ENCODE peak calls at places on chromosome 10, in nine cellular contexts. K is Calu3; H is body of pancreas; Q is AG09309; U is cardiac muscle cell; J is CD8-positive, alpha-beta T cell; G is GM06990; P is HFFc6; W is HL-60. O is an unnamed sample.

GRCh38 chr10:113041841-113042745 is 92.0 kb downstream of the TCF7L2 start:
- DNase-seq in K (no peak), W (no peak), U (no peak), Q (no peak), H (no peak), G (no peak), J (no peak), P (no peak), O (no peak)

GRCh38 chr10:62594093-62594520 is 210.4 kb upstream of the ADO start:
- DNase-seq in J (peak), K (peak), Q (no peak), G (no peak), H (peak), W (peak), P (peak), U (peak), O (peak)

GRCh38 chr10:5540886-5541285 is 16.1 kb downstream of the CALML3 start:
- DNase-seq in K (no peak), P (no peak), U (no peak), Q (no peak), G (no peak), H (no peak), W (no peak), J (no peak), O (no peak)

GRCh38 chr10:10677479-10677878 is 340.2 kb upstream of the CELF2 start:
- DNase-seq in P (no peak), K (peak), U (peak), W (peak), Q (no peak), J (no peak), H (peak), G (no peak), O (peak)

GRCh38 chr10:21406595-21407218 is 118.8 kb downstream of the SKIDA1 start:
- DNase-seq in U (no peak), G (no peak), J (no peak), H (no peak), P (peak), W (no peak), Q (peak), K (no peak), O (peak)

GRCh38 chr10:88386878-88387773 is 196.0 kb downstream of the RNLS start:
- DNase-seq in J (no peak), G (peak), Q (no peak), W (peak), P (peak), K (peak), H (peak), U (peak), O (peak)

GRCh38 chr10:16816142-16816541 is 1.1 kb downstream of the RSU1 start:
- DNase-seq in Q (no peak), U (peak), J (no peak), K (peak), G (no peak), W (no peak), H (peak), P (no peak), O (no peak)

GRCh38 chr10:26380815-26381214 is 57.3 kb upstream of the APBB1IP start:
- DNase-seq in H (no peak), W (no peak), U (no peak), Q (no peak), J (no peak), G (no peak), K (no peak), P (no peak), O (no peak)

GRCh38 chr10:125005312-125006187 is 63.6 kb downstream of the ZRANB1 start:
- DNase-seq in P (no peak), G (no peak), Q (no peak), H (peak), U (no peak), W (no peak), K (no peak), J (no peak), O (no peak)

GRCh38 chr10:113322843-113323242 is 230.0 kb upstream of the HABP2 start:
- DNase-seq in J (no peak), P (no peak), Q (no peak), K (no peak), H (peak), U (no peak), G (no peak), W (peak), O (no peak)

GRCh38 chr10:86289577-86289868 is 77.1 kb downstream of the GRID1 start:
- DNase-seq in Q (no peak), U (no peak), W (no peak), P (no peak), H (no peak), G (no peak), K (no peak), J (peak), O (no peak)

GRCh38 chr10:60967854-60968484 is 24.0 kb upstream of the RHOBTB1 start:
- DNase-seq in J (no peak), P (no peak), Q (no peak), G (no peak), H (no peak), W (no peak), U (no peak), K (no peak), O (no peak)

GRCh38 chr10:4074559-4075407 is 289.8 kb upstream of the KLF6 start:
- DNase-seq in H (no peak), U (no peak), J (no peak), Q (no peak), W (no peak), G (no peak), P (no peak), K (no peak), O (no peak)

DNA sequence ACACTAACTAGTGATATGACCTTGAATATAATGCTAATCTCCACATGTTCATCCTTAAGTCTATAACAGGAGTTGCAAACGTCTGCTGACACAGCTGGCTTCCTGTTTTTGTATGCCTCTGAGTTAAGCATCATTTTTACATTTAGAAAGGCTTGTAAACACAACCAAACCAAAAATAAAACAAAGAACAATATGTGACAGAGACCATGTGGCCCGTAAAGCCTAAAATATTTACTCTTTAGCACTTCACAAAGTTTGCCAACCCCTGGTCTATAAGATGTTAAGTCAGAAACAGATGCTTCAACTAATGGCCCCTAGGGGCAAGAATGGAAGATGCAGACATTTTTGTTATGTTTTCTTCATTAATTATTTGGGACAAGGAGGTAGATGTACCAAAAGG is 109.3 kb downstream of the CPEB3 start:
- DNase-seq in W (no peak), G (peak), P (no peak), H (no peak), J (no peak), U (no peak), Q (no peak), K (no peak), O (peak)
- TF ChIP-seq CTCF in W (no peak), G (peak), P (peak), H (no peak), J (no peak), U (peak), Q (peak), K (no peak), O (peak)

GRCh38 chr10:35005868-35006267 is 84.3 kb downstream of the CUL2 start:
- DNase-seq in P (peak), W (peak), H (no peak), Q (peak), K (no peak), J (no peak), U (no peak), G (no peak), O (no peak)
- TF ChIP-seq CTCF in P (no peak), W (no peak), H (no peak), Q (no peak), K (no peak), J (no peak), U (no peak), G (no peak), O (no peak)

DNA sequence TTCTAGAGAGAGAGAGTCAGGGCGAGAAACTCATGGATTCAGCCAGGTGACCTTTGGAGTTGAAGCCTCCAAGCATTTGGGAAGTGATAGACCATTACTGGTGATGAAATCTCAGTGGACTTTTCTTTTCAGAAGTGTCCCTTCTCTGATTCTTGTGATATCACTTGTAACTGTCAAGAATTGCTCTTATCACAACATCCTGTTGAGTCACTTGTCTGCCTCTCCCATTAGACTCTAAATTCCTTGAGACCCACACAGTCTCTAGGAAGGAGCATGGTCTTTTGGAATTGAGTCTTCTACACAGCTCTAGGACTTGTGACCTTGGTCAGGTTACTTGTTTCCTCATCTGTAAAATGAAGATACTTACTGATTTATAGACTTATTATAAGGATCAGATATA is 81.0 kb downstream of the CFAP58 start:
- DNase-seq in P (no peak), H (no peak), K (no peak), J (no peak), G (no peak), U (no peak), W (no peak), Q (no peak), O (no peak)
- TF ChIP-seq CTCF in P (no peak), H (no peak), K (no peak), J (no peak), G (no peak), U (no peak), W (no peak), Q (no peak), O (no peak)

DNA sequence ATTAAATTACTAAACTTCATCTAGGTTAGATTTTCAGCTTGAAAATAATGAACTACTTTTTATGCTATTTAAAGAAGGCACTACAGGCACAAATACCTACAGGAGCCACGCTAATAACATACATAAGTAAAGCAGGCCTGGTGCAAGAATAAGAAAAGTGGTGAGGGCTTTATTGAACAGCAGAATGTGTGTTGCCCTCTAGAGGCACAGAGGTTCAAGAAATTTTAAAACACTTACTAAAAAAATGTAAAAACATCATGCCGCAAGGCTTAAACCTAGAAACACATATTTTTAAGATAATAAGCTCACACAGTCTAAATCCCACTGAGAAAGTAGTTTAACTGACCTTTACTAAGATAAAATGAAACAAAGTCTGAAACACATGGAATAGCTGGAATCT is 20.3 kb downstream of the CACUL1 start:
- DNase-seq in W (no peak), J (no peak), U (no peak), G (no peak), P (no peak), K (no peak), H (no peak), Q (no peak), O (no peak)
- TF ChIP-seq CTCF in W (no peak), J (no peak), U (peak), G (peak), P (peak), K (no peak), H (no peak), Q (peak), O (no peak)

DNA sequence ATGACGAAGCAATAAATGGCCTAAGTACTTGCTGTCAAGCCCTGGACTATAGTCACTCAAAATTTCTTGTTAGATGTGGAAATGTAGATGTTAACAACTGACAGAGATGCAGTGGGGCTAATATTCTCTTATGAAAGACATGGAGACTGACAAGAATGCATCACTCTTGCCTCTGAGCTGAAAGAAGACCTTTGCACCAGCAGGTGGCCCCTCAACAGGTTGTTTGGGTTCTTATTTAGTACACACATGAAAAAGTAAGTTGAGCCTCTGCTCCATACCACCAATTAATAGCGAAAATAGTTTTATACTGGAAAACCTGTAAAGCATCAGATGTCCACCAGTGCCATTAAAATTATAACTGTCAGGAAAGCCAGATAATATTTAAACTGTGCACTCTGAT is 26.2 kb upstream of the FAM13C start:
- DNase-seq in P (no peak), W (no peak), G (no peak), J (no peak), H (no peak), Q (no peak), U (no peak), K (no peak), O (peak)
- TF ChIP-seq CTCF in P (no peak), W (no peak), G (no peak), J (no peak), H (no peak), Q (no peak), U (no peak), K (no peak), O (no peak)

O was measured in GM12865.